ENCODE peak calls at places on chromosome 22, in eight cellular contexts. Y is HCT116, K is WTC11, P is A549, B is HepG2, G is H1, X is SK-N-SH, T is endothelial cell of umbilical vein. R is an unnamed sample.

GRCh38 chr22:23128269-23129108 is 13.3 kb downstream of the RSPH14 start:
- DNase-seq in X (peak; percentile 90), K (peak; percentile 89), Y (peak; percentile 59), B (peak; percentile 59), T (peak; percentile 64), P (peak; percentile 58), G (peak; percentile 70), R (peak; percentile 79)

GRCh38 chr22:24225951-24226350 is 18.9 kb downstream of the GGT5 start:
- DNase-seq in P (no peak), G (no peak), T (no peak), K (no peak), B (no peak), Y (no peak), X (no peak), R (no peak)

GRCh38 chr22:49213731-49214352 is 613.8 kb downstream of the BRD1 start:
- DNase-seq in B (no peak), Y (no peak), X (no peak), K (peak; percentile 10), G (no peak), P (no peak), T (no peak), R (no peak)

GRCh38 chr22:22702159-22702873 is 57.9 kb downstream of the GGTLC2 start:
- DNase-seq in G (no peak), B (no peak), P (no peak), T (no peak), Y (no peak), K (peak; percentile 61), X (no peak), R (peak; percentile 12)

GRCh38 chr22:39177791-39178190 is 25.3 kb upstream of the CBX7 start:
- DNase-seq in B (no peak), Y (no peak), X (no peak), G (no peak), K (no peak), T (no peak), P (no peak), R (no peak)

GRCh38 chr22:48902001-48902869 is 925.4 kb downstream of the BRD1 start:
- DNase-seq in P (no peak), Y (no peak), G (no peak), B (no peak), X (no peak), K (no peak), T (no peak), R (no peak)

GRCh38 chr22:27424319-27424718 is 377.2 kb downstream of the MN1 start:
- DNase-seq in X (peak; percentile 36), P (no peak), T (no peak), K (no peak), Y (no peak), B (no peak), G (no peak), R (no peak)

GRCh38 chr22:32622004-32622761 is 147.6 kb downstream of the FBXO7 start:
- DNase-seq in B (peak; percentile 89), K (peak; percentile 64), T (no peak), X (no peak), G (peak; percentile 21), Y (no peak), P (no peak), R (no peak)

GRCh38 chr22:43387815-43388214 is 24.0 kb upstream of the MPPED1 start:
- DNase-seq in B (no peak), K (no peak), T (no peak), Y (no peak), X (no peak), P (no peak), G (no peak), R (no peak)

GRCh38 chr22:29202231-29203192 is 3.2 kb upstream of the EMID1 start:
- DNase-seq in T (peak; percentile 26), G (no peak), P (peak; percentile 24), X (peak; percentile 41), B (peak; percentile 38), Y (no peak), K (peak; percentile 59), R (peak; percentile 99)

GRCh38 chr22:20566420-20567260 is 59.2 kb downstream of the MED15 start:
- DNase-seq in B (no peak), Y (no peak), X (no peak), T (no peak), P (peak; percentile 41), G (no peak), K (no peak), R (no peak)

GRCh38 chr22:50129121-50129734 is 39.4 kb downstream of the MOV10L1 start:
- DNase-seq in G (no peak), Y (no peak), K (no peak), P (no peak), X (no peak), T (no peak), B (no peak), R (no peak)

GRCh38 chr22:45163074-45163416 is 680 bp upstream of the NUP50 start:
- DNase-seq in P (peak; percentile 32), B (no peak), K (no peak), Y (no peak), T (no peak), X (peak; percentile 57), G (no peak), R (peak; percentile 57)

GRCh38 chr22:45263790-45264269 is 20.9 kb upstream of the UPK3A start:
- DNase-seq in G (no peak), Y (peak; percentile 46), K (peak; percentile 73), X (peak; percentile 94), B (peak; percentile 75), T (peak; percentile 61), P (peak; percentile 80), R (peak; percentile 86)

GRCh38 chr22:44573451-44573850 is 75.4 kb upstream of the RTL6 start:
- DNase-seq in X (no peak), B (no peak), G (no peak), Y (no peak), K (no peak), P (no peak), T (no peak), R (no peak)

GRCh38 chr22:30304495-30305244 is 15.4 kb upstream of the CASTOR1 start:
- DNase-seq in B (no peak), P (no peak), Y (no peak), X (no peak), K (no peak), T (peak; percentile 36), G (no peak), R (peak; percentile 24)

GRCh38 chr22:18994780-18995711 is 59.0 kb upstream of the PRODH start:
- DNase-seq in T (no peak), G (no peak), P (peak; percentile 43), Y (no peak), B (peak; percentile 89), X (no peak), K (no peak), R (peak; percentile 54)

GRCh38 chr22:29306830-29307657 is 594 bp downstream of the GAS2L1 start:
- DNase-seq in P (peak; percentile 64), X (peak; percentile 93), T (peak; percentile 71), G (no peak), K (peak; percentile 86), B (peak; percentile 39), Y (no peak), R (peak; percentile 78)

GRCh38 chr22:20080776-20081654 is 974 bp downstream of the DGCR8 start:
- DNase-seq in G (peak; percentile 31), B (peak; percentile 43), P (peak; percentile 30), X (peak; percentile 54), T (peak; percentile 63), K (no peak), Y (no peak), R (peak; percentile 52)

GRCh38 chr22:23062616-23063538 is 7.4 kb upstream of the GNAZ start:
- DNase-seq in T (no peak), X (peak; percentile 5), K (peak; percentile 2), Y (no peak), G (no peak), B (no peak), P (no peak), R (no peak)

GRCh38 chr22:30606455-30607299 is at the start of gene TCN2:
- DNase-seq in Y (no peak), T (peak; percentile 83), G (peak; percentile 61), P (peak; percentile 58), K (peak; percentile 89), X (peak; percentile 80), B (peak; percentile 41), R (peak; percentile 91)

GRCh38 chr22:19704355-19705015 is 9.8 kb upstream of the SEPTIN5 start:
- DNase-seq in Y (no peak), B (no peak), P (no peak), T (no peak), X (no peak), G (no peak), K (peak; percentile 12), R (no peak)

GRCh38 chr22:39898997-39899396 is 1.9 kb upstream of the GRAP2 start:
- DNase-seq in P (no peak), B (no peak), Y (no peak), K (no peak), X (no peak), T (no peak), G (no peak), R (peak; percentile 93)

GRCh38 chr22:19224557-19224956 is 46.0 kb upstream of the SLC25A1 start:
- DNase-seq in K (no peak), B (no peak), Y (no peak), G (no peak), X (no peak), T (no peak), P (no peak), R (no peak)

GRCh38 chr22:22087854-22088657 is 105.5 kb upstream of the TOP3B start:
- DNase-seq in T (no peak), Y (no peak), B (peak; percentile 82), G (no peak), K (no peak), X (no peak), P (no peak), R (no peak)

DNA sequence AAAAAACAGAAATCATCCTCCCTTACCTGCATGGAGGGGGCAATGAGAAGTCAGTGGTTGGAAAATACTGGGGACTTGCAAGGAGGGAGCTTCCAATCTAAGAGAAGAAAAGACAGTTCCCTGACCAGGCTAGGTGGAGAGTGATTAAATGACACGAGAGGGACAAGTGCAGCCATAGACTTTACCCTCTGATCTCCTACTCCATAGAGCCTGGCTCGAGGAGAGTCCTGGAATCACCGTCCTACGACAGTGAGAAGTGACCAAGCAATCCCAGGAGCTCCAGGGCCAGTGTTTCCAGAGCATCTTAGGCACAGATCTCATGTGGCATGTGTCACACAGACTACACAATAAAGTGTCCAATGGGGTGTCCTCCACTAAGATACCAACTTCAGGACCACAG is 25.7 kb downstream of the MYH9 start:
- DNase-seq in K (no peak), P (no peak), T (no peak), Y (no peak), B (no peak), X (no peak), G (no peak), R (no peak)
- TF ChIP-seq MAX in K (no peak), P (no peak), T (no peak), Y (no peak), B (no peak), X (no peak), G (no peak), R (no peak)

GRCh38 chr22:41474878-41475451 is 6.0 kb downstream of the ACO2 start:
- DNase-seq in B (peak; percentile 18), K (no peak), Y (no peak), P (no peak), G (no peak), T (no peak), X (no peak), R (no peak)
- TF ChIP-seq MAX in B (no peak), K (no peak), Y (no peak), P (no peak), G (no peak), T (no peak), X (no peak), R (no peak)

GRCh38 chr22:41052661-41053490 is 39.5 kb upstream of the EP300 start:
- DNase-seq in P (no peak), K (no peak), B (peak; percentile 33), Y (no peak), T (no peak), X (no peak), G (no peak), R (no peak)
- TF ChIP-seq MAX in P (no peak), K (no peak), B (no peak), Y (no peak), T (no peak), X (no peak), G (no peak), R (no peak)

GRCh38 chr22:46774456-46775363 is 12.3 kb downstream of the TBC1D22A start:
- DNase-seq in X (no peak), P (no peak), G (no peak), B (no peak), K (no peak), Y (no peak), T (no peak), R (no peak)
- TF ChIP-seq MAX in X (no peak), P (no peak), G (no peak), B (no peak), K (no peak), Y (no peak), T (no peak), R (no peak)

R was measured in NB4.